ENCODE peak calls at places on chromosomes 12 and 14, in eight cellular contexts. K is tibial nerve, S is adrenal gland, M is stomach, P is heart left ventricle, D is ovary, F is IMR-90, G is GM12878. J is an unnamed sample.

GRCh38 chr14:101074124-101075024 is 170.9 kb upstream of the RTL1 start:
- DNase-seq in S (no peak), D (peak), M (peak), F (no peak), K (peak), P (no peak), G (no peak), J (peak)

GRCh38 chr12:39490500-39491276 is 47.8 kb upstream of the KIF21A start:
- DNase-seq in K (no peak), M (no peak), P (no peak), G (no peak), D (no peak), F (no peak), S (no peak), J (no peak)

GRCh38 chr14:103683139-103683538 is 32.1 kb downstream of the XRCC3 start:
- DNase-seq in D (no peak), M (no peak), K (no peak), G (no peak), S (no peak), P (no peak), F (no peak), J (no peak)

GRCh38 chr12:14185441-14186192 is 179.9 kb upstream of the ATF7IP start:
- DNase-seq in F (peak), S (peak), P (no peak), K (no peak), D (no peak), M (peak), G (no peak), J (peak)

GRCh38 chr12:62522984-62523383 is 56.4 kb downstream of the MON2 start:
- DNase-seq in F (peak), S (no peak), K (no peak), M (no peak), D (no peak), P (no peak), G (no peak), J (no peak)

GRCh38 chr12:124397807-124398577 is 103.1 kb downstream of the RFLNA start:
- DNase-seq in G (no peak), M (peak), S (peak), D (peak), P (peak), K (no peak), F (peak), J (no peak)

GRCh38 chr14:98607341-98607910 is 664.6 kb downstream of the BCL11B start:
- DNase-seq in K (no peak), M (no peak), G (no peak), D (no peak), P (no peak), F (no peak), S (no peak), J (no peak)

GRCh38 chr14:90599339-90599738 is 202.5 kb downstream of the CALM1 start:
- DNase-seq in K (no peak), G (no peak), S (no peak), D (no peak), P (no peak), F (no peak), M (no peak), J (no peak)

GRCh38 chr12:67237231-67237630 is 31.9 kb upstream of the CAND1 start:
- DNase-seq in M (no peak), D (no peak), G (no peak), F (no peak), S (no peak), P (no peak), K (no peak), J (no peak)

GRCh38 chr14:61864329-61864898 is 102.2 kb downstream of the SNAPC1 start:
- DNase-seq in D (no peak), G (no peak), K (no peak), S (no peak), F (no peak), M (no peak), P (no peak), J (no peak)

GRCh38 chr12:132633398-132633797 is 14.8 kb downstream of the P2RX2 start:
- DNase-seq in G (no peak), S (no peak), D (no peak), F (no peak), K (no peak), M (no peak), P (no peak), J (no peak)

GRCh38 chr12:130711751-130712150 is 4.3 kb downstream of the RIMBP2 start:
- DNase-seq in F (no peak), G (no peak), K (no peak), P (no peak), M (peak), S (no peak), D (no peak), J (peak)

GRCh38 chr12:1350055-1350933 is 244.1 kb downstream of the FBXL14 start:
- DNase-seq in K (no peak), G (no peak), S (no peak), D (no peak), M (no peak), P (no peak), F (peak), J (no peak)

GRCh38 chr12:24780969-24781368 is 167.9 kb downstream of the BCAT1 start:
- DNase-seq in S (no peak), P (no peak), G (no peak), D (no peak), M (no peak), K (no peak), F (peak), J (no peak)

GRCh38 chr14:70856851-70857498 is 47.7 kb upstream of the MAP3K9 start:
- DNase-seq in P (no peak), G (no peak), M (no peak), D (no peak), F (peak), S (no peak), K (no peak), J (no peak)

GRCh38 chr12:117499759-117500485 is 138.5 kb upstream of the NOS1 start:
- DNase-seq in K (no peak), D (no peak), F (no peak), G (no peak), S (no peak), P (no peak), M (no peak), J (no peak)

GRCh38 chr12:54199034-54199433 is 10.2 kb upstream of the SMUG1 start:
- DNase-seq in F (no peak), M (no peak), K (no peak), G (no peak), D (no peak), S (no peak), P (no peak), J (no peak)

GRCh38 chr12:116319316-116319715 is 41.8 kb upstream of the MED13L start:
- DNase-seq in G (no peak), D (no peak), P (no peak), K (no peak), F (peak), M (no peak), S (no peak), J (no peak)

GRCh38 chr14:83147006-83147405 is 1613.4 kb upstream of the SEL1L start:
- DNase-seq in G (no peak), D (no peak), M (no peak), K (no peak), F (peak), P (no peak), S (no peak), J (no peak)

GRCh38 chr12:3732901-3733300 is 20.0 kb downstream of the CRACR2A start:
- DNase-seq in K (no peak), F (no peak), G (no peak), D (no peak), P (no peak), S (no peak), M (peak), J (peak)

DNA sequence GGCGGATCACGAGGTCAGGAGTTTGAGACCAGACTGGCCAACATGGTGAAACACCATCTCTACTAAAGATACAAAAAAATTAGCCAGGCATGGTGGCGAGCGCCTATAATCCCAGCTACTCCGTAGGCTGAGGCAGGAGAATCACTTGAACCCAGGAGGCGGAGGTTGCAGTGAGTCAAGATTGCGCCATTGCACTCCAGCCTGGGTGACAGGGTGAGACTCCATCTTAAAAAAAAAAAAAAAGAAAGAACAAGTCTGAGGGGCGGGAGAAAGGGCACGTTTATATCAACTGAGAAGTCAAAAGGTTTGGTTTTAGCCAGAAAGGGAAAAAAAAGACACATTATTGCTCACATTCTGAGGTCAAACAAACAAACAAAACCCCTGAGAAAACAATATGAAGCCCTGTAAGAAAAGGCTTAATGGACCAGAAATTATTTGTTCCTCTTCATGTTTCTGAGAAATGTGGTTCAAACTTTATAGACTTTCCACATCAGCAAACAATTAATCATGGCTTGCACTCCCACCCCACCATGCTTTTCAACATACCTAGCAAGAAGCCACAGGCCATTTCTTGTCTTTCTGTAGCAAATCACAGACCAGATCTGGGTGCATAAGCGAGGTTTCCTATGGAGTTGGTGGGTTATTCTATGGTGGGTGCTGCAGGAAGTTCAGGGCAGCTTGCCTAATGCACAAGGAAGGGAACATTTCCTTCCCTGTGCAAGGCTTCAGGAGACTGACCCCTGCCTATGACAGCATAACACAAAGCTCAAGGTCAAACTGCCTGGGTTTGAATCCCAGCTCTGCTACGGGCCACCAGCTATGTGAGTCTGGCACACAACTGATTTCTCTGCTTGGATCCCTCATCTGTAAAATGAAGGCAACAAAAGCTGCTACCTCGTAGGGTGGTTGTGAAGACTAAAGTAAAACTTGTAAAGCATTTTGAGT is 80.2 kb downstream of the SSPN start:
- DNase-seq in S (no peak), D (no peak), M (no peak), G (no peak), F (no peak), K (no peak), P (no peak), J (no peak)
- H3K27ac ChIP-seq in S (peak), D (peak), M (peak), G (no peak), F (peak), K (peak), P (peak), J (peak)

GRCh38 chr12:71438670-71439361 is 782 bp upstream of the LGR5 start:
- DNase-seq in P (no peak), M (no peak), G (no peak), K (no peak), D (no peak), F (no peak), S (no peak), J (no peak)

GRCh38 chr12:71440393-71441349 is 1.1 kb downstream of the LGR5 start:
- DNase-seq in P (no peak), K (no peak), S (peak), G (no peak), M (peak), F (no peak), D (no peak), J (no peak)

GRCh38 chr12:71439613-71440392 is at the start of gene LGR5:
- DNase-seq in F (peak), P (peak), S (peak), K (no peak), M (no peak), D (peak), G (no peak), J (peak)

GRCh38 chr12:71441350-71441748 is 1.8 kb downstream of the LGR5 start:
- DNase-seq in M (no peak), F (no peak), K (no peak), P (no peak), D (no peak), G (no peak), S (no peak), J (no peak)

DNA sequence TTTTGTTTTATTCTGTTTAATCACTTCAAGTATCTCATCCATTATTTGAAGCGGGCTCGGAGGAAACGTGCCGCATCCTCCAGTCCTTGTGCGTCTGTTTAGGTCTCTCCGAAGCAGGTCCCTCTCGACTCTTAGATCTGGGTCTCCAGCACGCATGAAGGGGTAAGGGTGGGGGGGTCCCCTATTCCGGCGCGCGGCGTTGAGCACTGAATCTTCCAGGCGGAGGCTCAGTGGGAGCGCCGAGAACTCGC is 311 bp upstream of the LGR5 start:
- DNase-seq in F (no peak), K (no peak), D (no peak), S (no peak), G (no peak), P (no peak), M (no peak), J (no peak)
- H3K4me3 ChIP-seq in F (peak), K (peak), D (peak), S (no peak), G (no peak), P (peak), M (peak), J (peak)

DNA sequence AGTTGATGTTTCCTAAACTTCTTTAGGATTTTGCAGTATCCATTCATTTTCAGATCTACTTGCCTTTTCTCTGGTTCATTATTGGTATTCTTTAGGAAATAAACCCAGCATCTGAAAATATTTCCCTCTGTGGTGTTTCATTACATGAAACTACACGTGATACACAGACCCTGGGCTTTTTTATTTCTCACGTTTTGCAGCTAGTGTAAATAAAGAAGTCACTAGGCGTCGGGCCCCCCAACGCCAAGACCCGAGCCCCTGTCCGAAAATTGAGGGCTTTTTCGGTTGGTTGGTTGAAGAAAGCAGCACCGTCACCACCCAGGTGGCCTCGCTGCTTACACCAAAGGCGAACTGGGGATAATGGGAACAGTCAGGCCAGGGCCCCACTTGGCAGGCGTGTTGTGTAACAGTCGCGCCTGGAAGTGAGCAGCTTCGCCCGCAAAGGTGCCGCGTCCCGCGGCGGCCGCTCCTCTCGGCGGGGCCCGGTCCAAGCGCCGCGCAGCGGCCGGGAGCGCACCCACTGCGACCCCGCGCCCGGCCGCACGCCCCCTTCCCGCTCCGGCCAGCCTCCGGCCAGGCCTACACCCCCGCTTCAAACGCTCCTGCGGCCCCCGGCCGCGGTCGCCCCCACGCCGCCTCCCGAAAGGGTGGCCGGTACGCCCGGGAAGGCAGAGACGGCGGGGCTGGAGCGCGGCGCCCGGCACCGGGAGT is 1.2 kb downstream of the DUSP16 start:
- DNase-seq in K (peak), G (no peak), D (peak), P (peak), M (peak), F (peak), S (peak), J (peak)
- TF ChIP-seq POLR2A in K (no peak), G (peak), D (no peak), P (no peak), M (no peak), F (peak), S (peak), J (no peak)

DNA sequence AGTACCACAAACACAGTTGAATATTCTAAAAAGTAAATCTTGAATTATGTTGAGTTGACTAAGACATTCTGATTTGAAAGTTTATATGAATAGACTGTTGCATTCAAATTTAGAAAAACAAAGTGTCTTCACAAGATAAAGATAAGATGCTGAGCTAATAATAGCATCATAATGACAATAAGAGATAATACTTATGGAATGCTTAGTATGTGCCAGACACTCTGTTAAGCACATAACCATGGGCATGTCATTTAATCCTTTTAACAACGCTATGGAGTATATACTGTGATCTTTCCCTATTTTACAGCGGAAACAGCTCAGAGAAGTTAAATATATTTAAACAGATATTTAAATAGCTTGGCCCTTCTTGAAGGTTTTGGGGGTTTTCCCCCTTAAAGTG is 163.4 kb downstream of the SRGAP1 start:
- DNase-seq in F (peak), K (no peak), G (no peak), M (no peak), D (no peak), P (no peak), S (no peak), J (no peak)
- H3K27ac ChIP-seq in F (peak), K (no peak), G (no peak), M (no peak), D (no peak), P (no peak), S (no peak), J (no peak)

GRCh38 chr12:111409403-111410228 is 3.9 kb downstream of the SH2B3 start:
- DNase-seq in P (peak), F (peak), K (no peak), S (peak), M (no peak), G (no peak), D (no peak), J (no peak)
- H3K4me3 ChIP-seq in P (peak), F (no peak), K (peak), S (no peak), M (peak), G (peak), D (no peak), J (peak)

GRCh38 chr14:58299665-58300202 is 1.4 kb downstream of the ARID4A start:
- DNase-seq in S (no peak), K (no peak), G (no peak), P (no peak), D (no peak), M (no peak), F (no peak), J (no peak)

GRCh38 chr14:58297412-58297761 is 968 bp upstream of the ARID4A start:
- DNase-seq in D (no peak), S (no peak), G (no peak), M (peak), F (no peak), P (no peak), K (no peak), J (no peak)

GRCh38 chr14:58297762-58298476 is 436 bp upstream of the ARID4A start:
- DNase-seq in G (peak), S (peak), D (peak), M (peak), K (peak), P (peak), F (peak), J (peak)

GRCh38 chr14:58298880-58299664 is 717 bp downstream of the ARID4A start:
- DNase-seq in F (no peak), P (peak), D (peak), M (peak), S (peak), G (no peak), K (no peak), J (peak)

DNA sequence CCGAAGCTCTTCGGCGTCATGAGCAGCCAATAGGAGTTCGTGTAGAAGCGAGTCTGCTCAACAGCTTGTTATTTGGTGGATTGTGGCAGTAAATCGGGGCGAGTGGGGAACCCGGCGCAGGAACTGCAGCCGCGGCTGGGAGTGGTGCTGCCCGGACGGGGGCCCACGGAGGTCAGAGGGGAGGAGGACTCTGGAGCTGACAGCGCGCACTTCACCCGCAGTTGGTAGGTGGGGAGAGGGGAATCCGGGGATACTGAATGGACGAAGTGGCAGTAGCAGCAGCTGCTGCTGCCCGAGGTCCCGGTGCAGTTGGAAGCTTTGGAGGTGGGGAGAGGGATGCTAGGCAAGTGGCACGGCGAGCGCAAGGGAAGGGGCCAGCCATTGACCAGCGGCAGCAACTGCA is at the start of gene ARID4A:
- DNase-seq in G (no peak), F (no peak), S (peak), D (peak), P (peak), M (peak), K (peak), J (peak)
- TF ChIP-seq POLR2A in G (peak), F (no peak), S (peak), D (peak), P (peak), M (no peak), K (peak), J (peak)

GRCh38 chr14:63854330-63854729 is 1.5 kb downstream of the SYNE2 start:
- DNase-seq in M (no peak), G (no peak), F (no peak), S (no peak), D (no peak), K (no peak), P (no peak), J (no peak)
- H3K27ac ChIP-seq in M (peak), G (peak), F (no peak), S (no peak), D (peak), K (peak), P (no peak), J (peak)

DNA sequence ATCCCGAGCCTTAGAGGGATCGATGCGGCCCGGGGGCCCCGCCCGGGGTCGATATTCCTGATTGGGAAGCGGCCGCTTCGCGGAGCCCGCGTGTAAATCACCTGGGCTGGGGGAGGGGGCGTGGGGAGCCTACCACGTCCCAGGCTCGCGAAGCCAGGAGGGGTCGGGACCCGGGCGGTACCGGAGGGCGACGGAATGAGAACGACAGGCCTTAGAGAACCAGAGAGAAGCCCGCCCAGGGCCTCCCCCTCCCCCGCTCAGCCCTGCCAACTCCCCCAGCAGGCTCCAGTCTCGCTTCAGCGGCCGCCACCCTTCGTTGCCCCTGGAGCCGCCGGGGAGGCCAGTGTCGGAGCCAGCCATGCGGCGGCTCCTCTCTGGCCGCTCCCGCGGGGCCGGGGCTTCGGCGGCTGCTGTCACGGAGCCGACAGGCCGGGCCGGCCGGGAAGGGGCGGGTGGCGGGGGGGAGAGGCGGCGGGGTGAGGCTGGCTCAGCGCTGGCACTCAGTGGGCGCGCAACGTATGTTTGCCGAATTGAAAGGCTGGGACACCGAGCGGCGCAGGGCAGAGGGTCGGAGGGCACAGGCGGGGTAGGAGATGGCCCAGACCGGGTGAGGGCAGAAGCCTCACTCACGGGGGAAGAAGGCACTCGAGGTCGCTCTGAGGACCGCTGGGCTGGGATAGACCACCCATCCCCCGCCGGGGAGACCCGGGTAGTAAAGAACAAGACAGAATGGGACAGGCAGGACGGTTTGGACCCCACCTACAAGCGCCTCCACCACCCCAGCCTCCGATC is 1.4 kb upstream of the DNAJC22 start:
- DNase-seq in M (peak), S (no peak), P (no peak), G (no peak), D (no peak), K (no peak), F (no peak), J (peak)
- H3K4me3 ChIP-seq in M (peak), S (no peak), P (peak), G (peak), D (peak), K (peak), F (peak), J (peak)